ENCODE peak calls at places on chromosome 2, in four cellular contexts. N is EL, B is NCI-H526 treated with DMSO at 0.1 percent for 48 hours, D is HS-27A. C is an unnamed sample.

GRCh38 chr2:118726821-118727220 is 120.6 kb downstream of the EN1 start:
- DNase-seq in D (no peak), N (no peak), B (no peak), C (no peak)

GRCh38 chr2:157830696-157831570 is 45.2 kb downstream of the ACVR1 start:
- DNase-seq in N (peak; percentile 91), D (peak; percentile 45), B (no peak), C (no peak)

GRCh38 chr2:177724398-177725287 is 332.1 kb downstream of the AGPS start:
- DNase-seq in D (no peak), N (peak; percentile 50), B (no peak), C (no peak)

GRCh38 chr2:217980591-217980990 is 22.2 kb downstream of the TNS1 start:
- DNase-seq in B (no peak), D (no peak), N (no peak), C (no peak)

GRCh38 chr2:100577777-100578176 is 15.0 kb downstream of the PDCL3 start:
- DNase-seq in B (no peak), N (no peak), D (no peak), C (no peak)

GRCh38 chr2:85134255-85135065 is 1.3 kb downstream of the TCF7L1 start:
- DNase-seq in D (no peak), B (no peak), N (peak; percentile 13), C (no peak)

GRCh38 chr2:10361220-10361588 is 58.5 kb downstream of the HPCAL1 start:
- DNase-seq in D (no peak), B (no peak), N (no peak), C (no peak)

GRCh38 chr2:36352024-36352398 is 3.6 kb upstream of the CRIM1 start:
- DNase-seq in D (no peak), N (peak; percentile 67), B (peak; percentile 34), C (peak; percentile 61)

GRCh38 chr2:84395819-84396218 is 63.3 kb downstream of the SUCLG1 start:
- DNase-seq in B (no peak), D (peak; percentile 68), N (peak; percentile 67), C (no peak)

GRCh38 chr2:75174981-75175380 is 24.3 kb downstream of the TACR1 start:
- DNase-seq in N (no peak), D (no peak), B (no peak), C (no peak)

C was measured in PC-9.